ENCODE peak calls at places on chromosomes 6 and 20, in seven cellular contexts. Q is neural progenitor cell, C is PC-3, Y is GM23338, F is GM23248, M is HCT116, O is hepatocyte. E is an unnamed sample.

GRCh38 chr20:309306-309840 is 12.0 kb downstream of the ZCCHC3 start:
- DNase-seq in C (no peak), Q (no peak), Y (no peak), M (no peak), F (peak; percentile 57), O (peak; percentile 45), E (no peak)

GRCh38 chr6:104607501-104607900 is 252.2 kb downstream of the HACE1 start:
- DNase-seq in O (no peak), Y (no peak), M (no peak), F (no peak), C (no peak), Q (no peak), E (no peak)

GRCh38 chr20:46027245-46027853 is 1.7 kb upstream of the SLC12A5 start:
- DNase-seq in F (peak; percentile 76), C (peak; percentile 76), O (peak; percentile 87), M (no peak), Y (peak; percentile 87), Q (peak; percentile 93), E (peak; percentile 50)

GRCh38 chr6:107536183-107536582 is 46.3 kb downstream of the SOBP start:
- DNase-seq in O (no peak), C (no peak), F (no peak), Y (no peak), Q (peak; percentile 44), M (no peak), E (peak; percentile 76)

GRCh38 chr6:127182501-127182900 is 64.0 kb downstream of the RSPO3 start:
- DNase-seq in M (no peak), F (peak; percentile 73), C (no peak), Y (no peak), O (no peak), Q (no peak), E (no peak)

GRCh38 chr6:111623046-111623718 is 17.5 kb upstream of the TRAF3IP2 start:
- DNase-seq in F (no peak), M (no peak), Y (no peak), Q (no peak), C (no peak), O (no peak), E (no peak)

GRCh38 chr6:151014404-151015150 is 149.1 kb downstream of the MTHFD1L start:
- DNase-seq in Q (peak; percentile 73), O (peak; percentile 86), Y (peak; percentile 84), F (peak; percentile 53), C (peak; percentile 79), M (peak; percentile 75), E (peak; percentile 42)

GRCh38 chr6:49815166-49815565 is 28.1 kb upstream of the PGK2 start:
- DNase-seq in C (no peak), O (no peak), Y (no peak), Q (no peak), M (no peak), F (no peak), E (no peak)

GRCh38 chr20:33646191-33646590 is 15.9 kb upstream of the C20orf144 start:
- DNase-seq in M (no peak), O (no peak), F (no peak), Y (no peak), C (no peak), Q (no peak), E (no peak)

GRCh38 chr20:33647603-33648395 is 14.3 kb upstream of the C20orf144 start:
- DNase-seq in M (no peak), Y (no peak), C (peak; percentile 85), F (peak; percentile 72), Q (no peak), O (no peak), E (peak; percentile 86)

GRCh38 chr20:33644313-33645071 is 17.6 kb upstream of the C20orf144 start:
- DNase-seq in Y (no peak), F (no peak), Q (no peak), C (no peak), O (no peak), M (no peak), E (no peak)

GRCh38 chr20:33645421-33645820 is 16.7 kb upstream of the C20orf144 start:
- DNase-seq in M (no peak), O (no peak), Y (no peak), Q (no peak), F (no peak), C (no peak), E (no peak)

GRCh38 chr20:33645072-33645358 is 17.1 kb upstream of the C20orf144 start:
- DNase-seq in M (no peak), F (no peak), O (no peak), Q (no peak), Y (no peak), C (no peak), E (no peak)
- TF ChIP-seq EZH2phosphoT487 in M (no peak), F (no peak), O (no peak), Q (no peak), Y (no peak), C (no peak), E (no peak)

GRCh38 chr6:40588070-40588384 is 863 bp upstream of the LRFN2 start:
- DNase-seq in O (no peak), Y (no peak), Q (no peak), C (no peak), F (no peak), M (no peak), E (no peak)

GRCh38 chr6:40586369-40586768 is 795 bp downstream of the LRFN2 start:
- DNase-seq in Q (no peak), Y (no peak), F (no peak), O (no peak), M (no peak), C (no peak), E (no peak)

GRCh38 chr6:40588480-40588879 is 1.3 kb upstream of the LRFN2 start:
- DNase-seq in Y (no peak), F (no peak), M (no peak), Q (no peak), C (no peak), O (no peak), E (no peak)

GRCh38 chr6:40586800-40587201 is 363 bp downstream of the LRFN2 start:
- DNase-seq in Q (peak; percentile 10), F (peak; percentile 34), C (no peak), O (no peak), Y (no peak), M (no peak), E (no peak)

DNA sequence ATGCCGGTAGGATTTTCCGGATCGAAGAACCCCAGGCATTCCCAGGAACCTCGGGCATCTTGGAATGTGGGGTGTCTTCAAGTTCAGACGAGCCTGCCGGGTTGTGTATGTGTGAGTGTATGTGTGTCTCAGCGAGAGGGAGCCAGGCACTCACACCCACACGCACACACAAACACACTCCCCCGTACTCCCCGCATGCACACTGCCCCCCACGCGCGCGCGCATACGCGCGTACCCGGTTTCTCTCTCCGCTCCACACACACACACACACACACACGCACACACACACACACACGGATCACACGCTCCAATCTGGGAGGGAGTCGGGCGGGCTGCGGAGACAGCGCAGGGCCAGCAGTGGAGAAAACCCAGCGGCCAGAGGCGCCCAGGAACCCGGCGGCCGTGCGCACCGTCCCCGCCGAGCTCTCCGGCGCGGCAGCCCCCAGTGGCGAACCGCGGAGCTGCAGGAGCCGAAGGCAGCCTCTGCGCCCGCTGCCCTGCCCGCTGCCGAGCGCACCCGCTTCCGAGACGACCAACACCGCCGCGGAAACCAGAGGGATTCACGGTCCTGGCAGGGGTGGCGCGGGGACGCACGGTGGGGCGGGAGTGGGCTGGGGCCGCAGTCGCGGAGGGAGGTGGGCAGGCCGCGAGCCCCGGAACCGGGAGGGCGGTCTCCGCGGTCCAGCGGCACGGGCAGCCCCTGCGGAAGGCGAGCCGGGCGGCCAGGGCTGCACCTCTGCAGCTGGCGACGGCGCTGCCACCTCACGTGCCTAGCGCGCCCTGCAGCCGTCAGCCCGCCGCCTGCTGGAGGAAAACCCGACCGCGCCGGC is at the start of gene LRFN2:
- DNase-seq in F (peak; percentile 86), Q (peak; percentile 93), M (peak; percentile 38), C (peak; percentile 63), O (peak; percentile 90), Y (peak; percentile 90), E (peak; percentile 74)
- TF ChIP-seq EZH2 in F (no peak), Q (peak; percentile 39), M (no peak), C (no peak), O (no peak), Y (no peak), E (no peak)

DNA sequence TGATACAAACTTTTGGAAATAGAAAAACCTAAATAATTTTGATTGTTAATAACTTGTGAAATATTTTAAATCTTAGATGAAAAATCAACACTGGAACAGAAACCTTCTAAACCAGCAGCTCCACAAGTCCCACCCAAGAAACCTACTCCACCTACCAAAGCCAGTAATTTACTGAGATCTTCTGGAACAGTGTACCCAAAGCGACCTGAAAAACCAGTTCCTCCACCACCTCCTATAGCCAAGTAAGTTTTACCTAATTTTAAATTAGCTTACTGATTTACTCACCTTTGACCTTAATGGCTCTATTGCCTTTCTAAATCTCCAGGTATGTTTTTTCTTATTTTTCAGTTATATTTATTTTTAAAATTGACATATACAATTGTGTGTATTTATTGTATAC is 102.6 kb upstream of the ADGRF4 start:
- DNase-seq in M (no peak), Y (no peak), F (no peak), Q (no peak), C (peak; percentile 59), O (no peak), E (no peak)
- TF ChIP-seq EZH2phosphoT487 in M (no peak), Y (no peak), F (no peak), Q (no peak), C (no peak), O (no peak), E (no peak)

GRCh38 chr6:29553268-29554057 is 6.1 kb downstream of the UBD start:
- DNase-seq in Q (peak; percentile 92), F (peak; percentile 87), Y (peak; percentile 90), C (no peak), O (peak; percentile 88), M (no peak), E (no peak)
- TF ChIP-seq EZH2 in Q (peak; percentile 89), F (no peak), Y (no peak), C (peak; percentile 53), O (peak; percentile 86), M (no peak), E (no peak)

DNA sequence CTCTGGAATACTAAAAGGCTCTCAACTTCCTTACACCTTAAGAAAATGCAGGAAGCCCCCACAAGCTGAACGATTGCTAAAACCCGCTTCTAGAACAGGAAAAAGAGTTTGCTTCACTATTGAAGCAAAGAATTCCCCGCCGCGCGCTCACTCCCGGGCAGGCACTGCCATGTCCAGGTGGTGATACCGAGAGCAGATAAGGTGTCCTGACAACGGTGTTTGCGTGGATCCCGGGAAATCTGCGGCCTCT is 1.1 kb downstream of the RRAGD start:
- DNase-seq in C (no peak), Y (peak; percentile 39), M (no peak), O (peak; percentile 45), F (peak; percentile 19), Q (no peak), E (peak; percentile 34)
- TF ChIP-seq EZH2phosphoT487 in C (no peak), Y (no peak), M (no peak), O (no peak), F (no peak), Q (peak; percentile 23), E (no peak)

DNA sequence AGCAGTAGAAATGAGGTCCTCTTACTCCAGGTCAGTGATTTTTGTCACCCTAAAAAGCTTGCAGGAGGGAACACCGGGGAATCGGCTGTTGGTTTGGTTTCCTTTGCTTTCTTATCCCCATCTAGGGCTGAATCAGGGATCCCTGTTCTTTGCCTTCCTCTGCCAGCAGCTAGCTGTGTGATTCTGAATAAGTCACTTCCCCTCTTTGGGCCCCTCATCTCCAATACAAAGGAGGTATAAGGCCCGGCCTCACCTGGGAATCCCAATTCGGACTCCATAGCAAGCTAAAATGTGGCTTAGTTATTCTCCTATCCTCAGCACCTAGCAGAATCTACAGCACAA is 18.5 kb upstream of the ARMC12 start:
- DNase-seq in M (no peak), C (no peak), O (no peak), Q (no peak), F (no peak), Y (peak; percentile 63), E (no peak)
- TF ChIP-seq EZH2 in M (no peak), C (no peak), O (no peak), Q (no peak), F (no peak), Y (no peak), E (no peak)

E was measured in MM.1S.